ENCODE peak calls at places on chromosomes 1 and 21, in seven cellular contexts. Y is hypothalamus, A is NCI-H2081, R is caudate nucleus, Q is pancreas, G is ACHN, H is Daoy. C is an unnamed sample.

GRCh38 chr1:114710360-114710759 is 6.2 kb downstream of the NRAS start:
- DNase-seq in Y (no peak), A (no peak), R (no peak), Q (no peak), G (no peak), H (no peak), C (no peak)

GRCh38 chr1:78424720-78425119 is 66.1 kb upstream of the PTGFR start:
- DNase-seq in Y (no peak), A (no peak), R (no peak), Q (no peak), G (no peak), H (no peak), C (no peak)

GRCh38 chr1:226203693-226204092 is 17.2 kb upstream of the ACBD3 start:
- DNase-seq in Y (no peak), A (no peak), R (no peak), Q (no peak), G (no peak), H (no peak), C (no peak)

GRCh38 chr1:2027961-2028583 is 8.9 kb downstream of the GABRD start:
- DNase-seq in Y (no peak), A (no peak), R (no peak), Q (no peak), G (no peak), H (no peak), C (no peak)

GRCh38 chr1:24920155-24920925 is 9.7 kb downstream of the RUNX3 start:
- DNase-seq in Y (no peak), A (no peak), R (no peak), Q (no peak), G (no peak), H (no peak), C (no peak)

GRCh38 chr1:62321438-62321837 is 2.2 kb upstream of the KANK4 start:
- DNase-seq in Y (no peak), A (no peak), R (no peak), Q (no peak), G (peak), H (peak), C (no peak)

GRCh38 chr21:34296878-34297277 is 66.9 kb upstream of the KCNE2 start:
- DNase-seq in Y (no peak), A (no peak), R (no peak), Q (no peak), G (no peak), H (no peak), C (no peak)

GRCh38 chr21:40047993-40048730 is 180.9 kb downstream of the PCP4 start:
- DNase-seq in Y (no peak), A (no peak), R (no peak), Q (no peak), G (no peak), H (peak), C (no peak)

GRCh38 chr1:50417487-50417886 is 5.8 kb downstream of the DMRTA2 start:
- DNase-seq in Y (no peak), A (no peak), R (no peak), Q (no peak), G (no peak), H (no peak), C (no peak)

GRCh38 chr1:2534775-2535387 is 4.8 kb upstream of the HES5 start:
- DNase-seq in Y (no peak), A (no peak), R (no peak), Q (no peak), G (peak), H (peak), C (no peak)

GRCh38 chr1:40389871-40390560 is 16.5 kb downstream of the SMAP2 start:
- DNase-seq in Y (no peak), A (no peak), R (no peak), Q (no peak), G (no peak), H (no peak), C (no peak)

GRCh38 chr1:221782461-221782860 is 40.6 kb upstream of the DUSP10 start:
- DNase-seq in Y (no peak), A (no peak), R (no peak), Q (no peak), G (no peak), H (no peak), C (no peak)

GRCh38 chr1:65509912-65510680 is 89.6 kb downstream of the LEPR start:
- DNase-seq in Y (no peak), A (no peak), R (no peak), Q (no peak), G (peak), H (peak), C (no peak)

GRCh38 chr1:31222176-31222575 is 17.5 kb downstream of the NKAIN1 start:
- DNase-seq in Y (no peak), A (no peak), R (no peak), Q (no peak), G (no peak), H (no peak), C (no peak)

GRCh38 chr1:162011337-162012012 is 12.2 kb downstream of the OLFML2B start:
- DNase-seq in Y (no peak), A (no peak), R (no peak), Q (no peak), G (no peak), H (no peak), C (no peak)

GRCh38 chr1:221908573-221908972 is 166.7 kb upstream of the DUSP10 start:
- DNase-seq in Y (no peak), A (no peak), R (no peak), Q (no peak), G (no peak), H (no peak), C (no peak)

GRCh38 chr1:59272507-59272906 is 24.4 kb upstream of the FGGY start:
- DNase-seq in Y (no peak), A (no peak), R (no peak), Q (no peak), G (no peak), H (peak), C (no peak)

C was measured in GF-D8.